ENCODE peak calls at places on chromosome 20, in five cellular contexts. W is tibial artery; T is CD4-positive, alpha-beta memory T cell; V is psoas muscle; C is neural progenitor cell. M is an unnamed sample. For H3K4me1, the result is how much of the 10 kb centered on the place peaks cover.

GRCh38 chr20:3687655-3688054 is 5.8 kb upstream of the ADAM33 start:
- DNase-seq in W (no peak), V (no peak), T (no peak), C (peak), M (peak)

GRCh38 chr20:53488779-53489272 is 104.8 kb downstream of the ZNF217 start:
- DNase-seq in C (no peak), T (no peak), W (no peak), V (no peak), M (no peak)

GRCh38 chr20:47648943-47649342 is 136.3 kb downstream of the SULF2 start:
- DNase-seq in W (no peak), C (no peak), T (no peak), V (no peak), M (no peak)

GRCh38 chr20:48550814-48551213 is 277.0 kb downstream of the PREX1 start:
- DNase-seq in V (no peak), W (no peak), T (no peak), C (no peak), M (no peak)

GRCh38 chr20:46200582-46201570 is 82.8 kb downstream of the CD40 start:
- DNase-seq in T (no peak), W (no peak), V (no peak), C (peak), M (peak)

GRCh38 chr20:51404297-51405060 is 138.0 kb downstream of the NFATC2 start:
- DNase-seq in T (peak), W (no peak), V (no peak), C (no peak), M (no peak)

GRCh38 chr20:4919047-4919704 is 82.1 kb downstream of the SLC23A2 start:
- DNase-seq in T (no peak), V (no peak), W (no peak), C (no peak), M (no peak)

GRCh38 chr20:43241057-43241702 is 51.5 kb upstream of the PTPRT start:
- DNase-seq in W (no peak), C (no peak), T (no peak), V (no peak), M (no peak)

GRCh38 chr20:15902493-15902892 is 670.8 kb downstream of the KIF16B start:
- DNase-seq in V (no peak), C (peak), W (no peak), T (no peak), M (no peak)

GRCh38 chr20:46482864-46483263 is 30.5 kb downstream of the ZNF334 start:
- DNase-seq in C (no peak), W (no peak), T (no peak), V (no peak), M (no peak)

GRCh38 chr20:19254086-19254821 is 41.8 kb downstream of the SLC24A3 start:
- DNase-seq in W (no peak), T (no peak), V (no peak), C (no peak), M (no peak)

GRCh38 chr20:64228751-64229518 is 26.6 kb upstream of the PCMTD2 start:
- DNase-seq in V (no peak), C (no peak), T (no peak), W (no peak), M (peak)

DNA sequence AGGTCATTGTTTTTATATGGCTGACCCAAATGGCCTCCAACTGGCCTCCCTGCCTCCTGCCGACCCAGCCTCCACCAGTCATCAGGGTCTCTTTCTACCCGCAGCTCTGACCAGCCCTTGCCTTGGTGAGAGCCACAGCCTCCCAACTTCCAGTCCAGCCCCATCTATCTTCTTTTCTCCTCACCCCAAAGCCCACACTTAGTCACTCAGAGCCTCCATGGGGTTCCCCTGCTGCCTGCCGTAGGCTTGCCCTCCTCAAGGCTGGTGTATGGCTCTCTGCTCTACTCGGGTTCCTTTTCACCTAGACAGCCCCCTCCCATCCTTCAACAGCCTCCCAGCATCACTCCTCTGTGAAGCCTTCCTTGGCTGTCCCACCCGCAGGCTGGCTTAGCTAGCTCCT is 18.2 kb downstream of the TCF15 start:
- DNase-seq in V (no peak), W (no peak), C (no peak), T (no peak), M (no peak)
- H3K4me3 ChIP-seq in V (no peak), W (no peak), C (no peak), T (no peak), M (no peak)

GRCh38 chr20:23082846-23083552 is 3.1 kb downstream of the CD93 start:
- DNase-seq in W (no peak), V (no peak), T (no peak), C (no peak), M (peak)
- H3K27ac ChIP-seq in W (peak), V (peak), T (no peak), C (no peak), M (peak)

GRCh38 chr20:24488800-24489175 is 19.4 kb downstream of the SYNDIG1 start:
- DNase-seq in V (no peak), W (no peak), C (no peak), T (no peak), M (no peak)

GRCh38 chr20:24487648-24488047 is 18.2 kb downstream of the SYNDIG1 start:
- DNase-seq in W (no peak), T (no peak), V (no peak), C (no peak), M (no peak)

GRCh38 chr20:24488064-24488799 is 18.8 kb downstream of the SYNDIG1 start:
- DNase-seq in C (no peak), W (no peak), T (no peak), V (no peak), M (no peak)

GRCh38 chr20:24485981-24486380 is 16.6 kb downstream of the SYNDIG1 start:
- DNase-seq in W (no peak), C (no peak), V (no peak), T (no peak), M (no peak)

DNA sequence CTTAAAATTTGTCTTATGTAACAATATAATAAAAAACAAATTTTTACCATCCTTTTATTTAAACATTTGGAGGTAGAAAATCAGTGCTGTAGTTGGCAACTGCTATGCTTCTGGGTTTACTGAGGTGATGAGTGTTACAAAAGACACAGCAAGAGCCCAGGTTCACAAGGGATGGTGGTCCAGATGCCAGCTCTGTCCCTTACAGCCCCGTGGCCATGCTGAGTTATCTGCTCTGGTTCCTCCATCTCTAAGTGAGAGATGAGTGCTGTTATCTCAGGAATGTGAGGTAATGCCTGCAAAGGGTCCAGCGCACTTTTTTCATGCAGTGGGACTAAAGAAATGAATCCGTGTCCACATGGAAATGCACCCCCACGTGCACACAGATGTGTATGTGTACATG is 17.8 kb downstream of the SYNDIG1 start:
- DNase-seq in T (no peak), C (no peak), W (no peak), V (no peak), M (no peak)
- H3K4me1 ChIP-seq in T (under half), C (under half), W (under half), V (under half), M (under half)

DNA sequence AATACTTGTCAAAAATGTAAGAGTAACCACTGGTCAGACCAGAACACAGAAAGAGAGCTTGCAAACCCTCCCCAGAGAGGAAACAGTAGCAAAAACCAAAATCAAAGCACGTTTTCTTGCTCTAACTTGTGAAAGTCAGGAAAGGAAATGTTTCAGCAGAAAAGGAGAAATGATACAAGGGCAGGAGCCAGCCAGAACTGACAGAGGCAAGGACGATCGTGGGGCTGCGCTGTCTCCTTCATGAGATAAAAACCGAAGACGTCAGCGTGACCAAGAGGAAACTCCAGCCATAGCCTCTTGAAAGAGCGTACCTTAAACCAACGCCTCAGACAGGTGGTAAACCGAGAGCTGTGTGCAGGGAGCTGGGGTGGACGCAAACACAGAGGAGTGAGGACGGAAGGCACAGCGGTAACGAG is 27.5 kb downstream of the LAMA5 start:
- DNase-seq in C (no peak), W (no peak), T (no peak), V (peak), M (no peak)
- H3K4me3 ChIP-seq in C (no peak), W (no peak), T (no peak), V (no peak), M (no peak)

GRCh38 chr20:57703013-57703412 is 6.8 kb downstream of the PMEPA1 start:
- DNase-seq in C (no peak), V (no peak), T (no peak), W (no peak), M (no peak)
- H3K27ac ChIP-seq in C (no peak), V (no peak), T (no peak), W (peak), M (no peak)

DNA sequence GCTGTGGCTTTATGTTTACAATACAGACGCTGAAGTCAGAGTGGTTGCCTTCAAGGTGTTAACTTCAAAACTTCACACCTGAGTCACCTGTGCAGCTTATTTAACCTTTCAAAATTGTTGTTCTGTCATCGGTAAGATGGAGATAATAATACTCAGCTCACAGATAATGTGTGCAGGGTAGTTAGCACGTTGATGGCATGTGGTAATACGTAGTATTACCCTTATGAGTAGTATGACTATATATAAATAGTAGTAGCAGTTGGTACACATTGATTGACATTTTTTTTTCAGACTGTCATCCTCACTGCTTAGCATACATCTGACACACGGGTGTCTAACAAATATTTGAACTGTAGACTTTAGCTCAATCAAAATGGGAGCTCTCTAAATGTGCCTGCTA is 11.0 kb upstream of the MROH8 start:
- DNase-seq in T (no peak), W (no peak), V (no peak), C (no peak), M (no peak)
- H3K4me1 ChIP-seq in T (half or more), W (under half), V (under half), C (under half), M (under half)

DNA sequence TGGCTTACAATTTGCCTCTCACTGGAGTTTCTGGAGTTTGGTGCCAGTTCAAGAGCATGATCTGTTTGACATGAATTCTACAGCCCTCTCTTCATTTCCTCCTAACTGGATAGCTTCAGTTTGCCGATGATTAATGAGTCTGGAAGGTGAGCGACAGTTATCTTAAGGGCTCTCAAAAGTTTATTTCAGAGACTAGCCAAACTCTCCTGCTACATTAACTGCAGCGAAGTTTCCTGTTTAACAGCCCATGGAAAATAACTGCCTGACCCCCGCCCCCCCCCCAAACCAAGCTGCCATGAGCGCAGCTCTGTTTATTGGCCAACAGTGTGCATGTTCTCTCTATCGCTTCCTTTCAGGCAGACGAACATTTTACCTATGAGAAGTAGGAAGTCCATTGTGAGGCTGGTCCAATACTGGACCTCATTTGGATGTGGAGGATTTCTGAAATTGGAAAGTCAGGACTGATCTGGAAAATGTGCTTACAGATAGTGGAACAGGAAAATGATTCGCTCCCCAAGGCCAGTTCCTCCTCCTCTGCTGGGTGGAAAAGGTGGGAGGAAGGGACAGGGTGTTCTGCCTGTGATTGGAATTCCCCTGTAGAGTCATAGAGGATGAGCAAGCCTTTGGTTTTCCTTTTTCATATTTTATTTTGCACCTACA is 522.2 kb upstream of the JAG1 start:
- DNase-seq in T (no peak), W (no peak), V (no peak), C (no peak), M (no peak)
- H3K4me3 ChIP-seq in T (no peak), W (no peak), V (no peak), C (no peak), M (no peak)

GRCh38 chr20:50247196-50248094 is 56.8 kb downstream of the CEBPB start:
- DNase-seq in W (no peak), T (no peak), C (no peak), V (no peak), M (no peak)
- H3K27ac ChIP-seq in W (no peak), T (no peak), C (no peak), V (no peak), M (no peak)

GRCh38 chr20:32562495-32562911 is 22.6 kb downstream of the NOL4L start:
- DNase-seq in V (no peak), C (peak), W (no peak), T (no peak), M (no peak)
- H3K4me1 ChIP-seq in V (under half), C (under half), W (under half), T (under half), M (under half)

GRCh38 chr20:17558154-17558940 is 11.5 kb upstream of the DSTN start:
- DNase-seq in V (peak), C (no peak), W (peak), T (no peak), M (peak)

GRCh38 chr20:17555106-17555505 is 14.8 kb upstream of the DSTN start:
- DNase-seq in C (no peak), V (no peak), W (no peak), T (no peak), M (no peak)

GRCh38 chr20:17557675-17558006 is 12.2 kb upstream of the DSTN start:
- DNase-seq in C (no peak), T (no peak), V (no peak), W (no peak), M (no peak)

GRCh38 chr20:17558941-17559304 is 11.0 kb upstream of the DSTN start:
- DNase-seq in V (no peak), T (no peak), W (no peak), C (no peak), M (no peak)

DNA sequence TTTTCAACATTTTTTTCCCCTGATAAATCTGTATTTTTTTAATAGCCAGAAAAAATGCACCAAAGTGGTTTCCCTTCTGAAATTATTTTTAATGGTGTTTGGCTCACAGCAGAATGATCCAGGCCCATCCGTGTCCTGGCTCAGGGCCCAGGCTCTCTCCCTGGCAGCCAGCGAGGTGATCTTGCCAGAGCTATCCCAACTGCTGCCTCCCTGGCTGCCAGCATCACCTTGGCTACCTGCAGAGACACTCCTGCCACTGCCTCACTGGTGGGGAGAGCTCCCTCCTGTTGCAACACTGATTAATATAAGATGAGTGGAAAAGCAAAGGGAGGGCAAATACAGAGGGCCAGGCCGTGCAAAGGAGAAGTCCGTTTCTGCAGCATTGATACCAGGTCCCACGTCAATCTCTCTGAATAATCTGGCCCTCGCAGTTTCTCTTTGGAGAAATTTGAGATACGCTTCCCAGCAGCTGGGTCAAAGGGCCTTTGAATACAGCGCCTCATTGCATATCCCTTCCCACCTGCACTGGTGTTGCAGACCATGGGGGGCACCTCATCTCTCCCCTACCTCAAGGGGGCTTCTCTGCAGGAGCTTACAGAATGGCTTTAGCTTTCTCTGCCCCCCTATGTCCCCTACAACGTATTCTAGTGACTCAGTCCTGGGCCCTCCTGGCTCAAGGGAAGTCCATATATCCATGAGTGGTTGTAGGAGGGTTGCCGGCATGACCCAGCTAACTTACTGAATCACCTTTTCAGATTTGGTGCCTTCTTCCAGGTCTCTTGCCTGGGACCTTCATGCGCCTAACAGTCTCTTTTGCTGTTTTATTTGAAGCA is 12.8 kb upstream of the DSTN start:
- DNase-seq in W (peak), T (no peak), V (peak), C (no peak), M (peak)
- H3K4me3 ChIP-seq in W (no peak), T (no peak), V (no peak), C (no peak), M (no peak)

M was measured in right cardiac atrium.